ENCODE peak calls at places on chromosome 12, in five cellular contexts. L, D, Q, U and P are unnamed samples.

GRCh38 chr12:63103489-63104131 is 47.4 kb downstream of the AVPR1A start:
- DNase-seq in D (peak; percentile 16), L (peak; percentile 8), Q (peak; percentile 65), U (peak; percentile 17), P (peak; percentile 43)

GRCh38 chr12:60501124-60501729 is 905.4 kb downstream of the SLC16A7 start:
- DNase-seq in U (peak; percentile 30), L (no peak), Q (peak; percentile 42), D (no peak), P (peak; percentile 25)

GRCh38 chr12:38921025-38921677 is 15.8 kb upstream of the CPNE8 start:
- DNase-seq in D (peak; percentile 69), Q (peak; percentile 92), U (peak; percentile 82), L (peak; percentile 25), P (peak; percentile 72)

GRCh38 chr12:76901628-76902386 is 23.0 kb upstream of the CSRP2 start:
- DNase-seq in Q (no peak), D (no peak), L (no peak), U (no peak), P (no peak)

GRCh38 chr12:24470050-24470449 is 478.9 kb downstream of the BCAT1 start:
- DNase-seq in U (no peak), L (no peak), Q (no peak), D (no peak), P (no peak)

GRCh38 chr12:50597200-50598195 is 92.7 kb downstream of the DIP2B start:
- DNase-seq in Q (peak; percentile 83), U (peak; percentile 28), L (no peak), D (peak; percentile 71), P (no peak)

GRCh38 chr12:58030566-58031279 is 89.4 kb downstream of the ATP23 start:
- DNase-seq in U (no peak), L (no peak), D (no peak), Q (peak; percentile 83), P (no peak)

GRCh38 chr12:84955298-84955697 is 42.7 kb upstream of the SLC6A15 start:
- DNase-seq in U (no peak), D (no peak), Q (no peak), L (no peak), P (no peak)

GRCh38 chr12:122454739-122455138 is 32.3 kb upstream of the CLIP1 start:
- DNase-seq in L (no peak), D (no peak), U (no peak), Q (no peak), P (peak; percentile 49)

GRCh38 chr12:122454250-122454721 is 31.8 kb upstream of the CLIP1 start:
- DNase-seq in Q (no peak), D (no peak), U (no peak), L (no peak), P (no peak)

GRCh38 chr12:122452701-122453285 is 30.3 kb upstream of the CLIP1 start:
- DNase-seq in U (no peak), Q (no peak), D (no peak), L (no peak), P (no peak)

DNA sequence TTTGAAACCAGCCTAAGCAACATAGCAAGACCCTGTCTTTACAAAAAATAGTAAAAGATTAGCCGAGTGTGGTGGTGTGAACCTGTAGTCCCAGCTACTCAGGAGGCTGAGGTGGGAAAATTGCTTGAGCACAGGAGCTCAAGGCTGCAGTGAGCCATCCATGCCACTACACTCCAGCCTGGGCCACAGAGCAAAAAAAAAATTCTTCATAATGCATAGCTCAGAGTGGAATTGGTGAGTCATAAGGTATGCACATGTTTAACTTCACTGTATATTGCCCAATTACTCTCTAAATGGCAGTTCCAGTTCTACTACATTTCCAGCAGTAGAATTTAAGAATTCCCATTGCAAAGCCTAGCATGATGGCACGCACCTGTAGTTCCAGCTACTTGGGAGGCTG is 26.8 kb upstream of the CLIP1 start:
- DNase-seq in L (no peak), U (no peak), Q (peak; percentile 99), D (peak; percentile 62), P (no peak)
- TF ChIP-seq CTCF in L (no peak), U (no peak), Q (no peak), D (no peak), P (no peak)

DNA sequence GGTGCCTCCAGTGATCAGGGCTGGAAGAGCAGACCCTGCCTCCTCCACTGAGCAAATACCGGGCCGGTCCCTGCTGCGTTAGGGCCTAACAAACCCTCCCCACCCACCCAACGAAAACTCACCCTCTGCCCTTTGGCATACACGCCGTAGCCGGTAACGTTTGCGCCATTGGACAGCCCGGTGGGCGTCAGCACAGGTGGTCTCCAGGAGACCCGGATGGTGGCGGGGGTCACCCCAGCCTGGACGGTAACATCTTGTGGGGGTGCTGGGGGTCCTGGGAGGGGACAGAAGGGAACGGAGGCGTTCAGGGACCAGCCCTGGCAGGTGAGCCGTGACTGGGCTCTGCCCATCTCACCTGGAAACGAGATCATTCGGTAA is 100.5 kb downstream of the PIWIL1 start:
- DNase-seq in U (no peak), L (no peak), D (no peak), Q (no peak), P (no peak)
- H3K9ac ChIP-seq in U (no peak overlapping the region), L (no peak overlapping the region), D (no peak overlapping the region), Q (no peak overlapping the region), P (no peak overlapping the region)

DNA sequence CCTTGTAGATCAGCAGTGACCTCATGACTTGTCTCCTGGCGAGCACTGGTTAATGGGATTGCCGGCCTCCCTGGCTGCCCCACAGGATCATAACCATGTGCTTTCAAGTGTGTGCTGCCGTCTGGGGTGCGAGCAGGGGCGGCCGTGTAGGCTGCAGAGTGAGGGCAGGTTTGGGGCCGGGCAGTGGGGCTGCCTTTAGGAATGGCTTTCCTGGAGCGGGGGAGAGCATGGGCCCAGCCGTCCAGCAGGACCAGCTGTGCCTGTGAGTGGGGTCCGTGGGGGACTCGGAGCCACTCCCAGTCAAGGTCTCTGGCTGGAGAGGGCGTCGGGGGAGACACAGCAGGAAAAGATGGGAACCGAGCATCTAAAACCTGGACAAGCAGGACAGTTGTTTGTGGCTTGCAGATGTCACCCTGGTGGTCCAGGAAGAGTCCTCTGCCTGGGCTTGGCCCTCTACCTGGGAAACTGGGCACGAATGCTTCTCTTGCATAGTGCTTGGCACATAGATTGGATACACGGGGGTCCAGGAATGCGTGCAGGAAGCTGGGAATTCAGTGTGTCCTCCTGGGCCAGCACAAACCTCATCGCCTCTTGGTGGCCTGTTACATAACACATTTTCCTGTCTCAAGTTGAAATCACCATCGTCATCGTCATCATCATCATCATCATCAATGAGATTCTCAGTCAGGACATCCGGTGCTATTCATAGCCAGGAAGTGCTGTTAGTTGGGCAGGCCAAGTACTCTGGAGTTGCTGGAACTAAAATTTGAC is 96.0 kb downstream of the ADGRD1 start:
- DNase-seq in U (no peak), L (no peak), D (no peak), Q (no peak), P (no peak)
- TF ChIP-seq EZH2phosphoT487 in U (no peak), L (no peak), D (no peak), Q (no peak), P (no peak)

GRCh38 chr12:49557917-49558215 is 10.1 kb downstream of the MCRS1 start:
- DNase-seq in U (no peak), L (no peak), Q (peak; percentile 10), D (no peak), P (no peak)
- TF ChIP-seq CTCF in U (no peak), L (peak; percentile 28), Q (peak; percentile 41), D (peak; percentile 34), P (no peak)

GRCh38 chr12:131986361-131986760 is 36.6 kb downstream of the EP400 start:
- DNase-seq in D (no peak), Q (no peak), L (no peak), U (no peak), P (no peak)
- H3K9ac ChIP-seq in D (no peak overlapping the region), Q (no peak overlapping the region), L (no peak overlapping the region), U (no peak overlapping the region), P (no peak overlapping the region)

GRCh38 chr12:105334568-105334967 is 4.1 kb downstream of the C12orf75 start:
- DNase-seq in U (no peak), L (no peak), Q (peak; percentile 48), D (no peak), P (no peak)
- TF ChIP-seq EZH2phosphoT487 in U (no peak), L (no peak), Q (no peak), D (no peak), P (no peak)